ENCODE peak calls at places on chromosomes 16 and 17, in six cellular contexts. E, V, I, A, H and B are unnamed samples.

GRCh38 chr17:63622571-63623390 is 564 bp downstream of the MAP3K3 start:
- DNase-seq in E (peak), V (peak), I (no peak), A (peak), H (peak), B (peak)

GRCh38 chr16:1800703-1801102 is 7.2 kb upstream of the IGFALS start:
- DNase-seq in E (no peak), V (no peak), I (no peak), A (no peak), H (no peak), B (no peak)

GRCh38 chr16:27455700-27456099 is 53.7 kb downstream of the IL21R start:
- DNase-seq in E (no peak), V (peak), I (no peak), A (no peak), H (no peak), B (no peak)

GRCh38 chr17:55056530-55056929 is 88.0 kb downstream of the STXBP4 start:
- DNase-seq in E (peak), V (no peak), I (no peak), A (no peak), H (peak), B (no peak)

GRCh38 chr16:24046442-24046841 is 209.7 kb upstream of the CACNG3 start:
- DNase-seq in E (peak), V (no peak), I (no peak), A (peak), H (no peak), B (peak)

GRCh38 chr16:70577256-70577698 is 53.7 kb downstream of the SF3B3 start:
- DNase-seq in E (no peak), V (no peak), I (no peak), A (peak), H (no peak), B (no peak)

GRCh38 chr16:49482690-49483089 is 109.1 kb downstream of the C16orf78 start:
- DNase-seq in E (no peak), V (no peak), I (no peak), A (no peak), H (no peak), B (no peak)

GRCh38 chr17:30000755-30001257 is 59.4 kb downstream of the EFCAB5 start:
- DNase-seq in E (peak), V (no peak), I (no peak), A (no peak), H (no peak), B (no peak)

GRCh38 chr17:21201302-21201602 is 12.7 kb downstream of the TMEM11 start:
- DNase-seq in E (no peak), V (no peak), I (no peak), A (no peak), H (no peak), B (no peak)

GRCh38 chr17:41710472-41711090 is 1.6 kb upstream of the GAST start:
- DNase-seq in E (no peak), V (no peak), I (no peak), A (no peak), H (no peak), B (no peak)

GRCh38 chr16:35552763-35553162 is 2093.4 kb downstream of the TP53TG3F start:
- DNase-seq in E (no peak), V (peak), I (no peak), A (no peak), H (no peak), B (no peak)

GRCh38 chr17:47205419-47205963 is 3.7 kb upstream of the MYL4 start:
- DNase-seq in E (peak), V (no peak), I (peak), A (peak), H (no peak), B (peak)

GRCh38 chr16:6377956-6378355 is 954.7 kb upstream of the RBFOX1 start:
- DNase-seq in E (no peak), V (no peak), I (no peak), A (no peak), H (no peak), B (no peak)

GRCh38 chr16:89052824-89053724 is 40.6 kb upstream of the ACSF3 start:
- DNase-seq in E (no peak), V (peak), I (no peak), A (no peak), H (peak), B (no peak)

GRCh38 chr17:12600349-12600748 is 65.3 kb upstream of the MYOCD start:
- DNase-seq in E (no peak), V (no peak), I (no peak), A (no peak), H (no peak), B (no peak)

GRCh38 chr16:5350118-5350517 is 252.5 kb upstream of the EEF2KMT start:
- DNase-seq in E (peak), V (no peak), I (no peak), A (no peak), H (no peak), B (no peak)

GRCh38 chr16:15988268-15989013 is 39.0 kb downstream of the ABCC1 start:
- DNase-seq in E (no peak), V (peak), I (no peak), A (no peak), H (no peak), B (no peak)

GRCh38 chr16:58365623-58366022 is 26.6 kb upstream of the GINS3 start:
- DNase-seq in E (no peak), V (no peak), I (no peak), A (no peak), H (no peak), B (no peak)

GRCh38 chr16:424033-424622 is 1.3 kb upstream of the RAB11FIP3 start:
- DNase-seq in E (no peak), V (no peak), I (no peak), A (no peak), H (peak), B (no peak)

GRCh38 chr16:1908081-1908633 is 10.1 kb downstream of the HS3ST6 start:
- DNase-seq in E (no peak), V (no peak), I (no peak), A (no peak), H (no peak), B (no peak)

GRCh38 chr16:53893731-53894435 is 189.9 kb downstream of the FTO start:
- DNase-seq in E (no peak), V (no peak), I (no peak), A (no peak), H (no peak), B (no peak)

GRCh38 chr17:48024149-48025039 is 13.2 kb downstream of the COPZ2 start:
- DNase-seq in E (peak), V (peak), I (no peak), A (peak), H (no peak), B (peak)

GRCh38 chr16:28597692-28598261 is 927 bp upstream of the SULT1A2 start:
- DNase-seq in E (peak), V (peak), I (no peak), A (no peak), H (peak), B (peak)

GRCh38 chr17:70869402-70870085 is 700.2 kb downstream of the KCNJ2 start:
- DNase-seq in E (peak), V (no peak), I (no peak), A (no peak), H (no peak), B (no peak)

GRCh38 chr16:30882429-30883310 is 11.2 kb downstream of the BCL7C start:
- DNase-seq in E (no peak), V (no peak), I (no peak), A (no peak), H (no peak), B (no peak)

GRCh38 chr16:66510298-66510697 is 39.6 kb downstream of the TK2 start:
- DNase-seq in E (no peak), V (no peak), I (no peak), A (no peak), H (no peak), B (no peak)

GRCh38 chr16:10820546-10820945 is 2.0 kb upstream of the TVP23A start:
- DNase-seq in E (no peak), V (no peak), I (no peak), A (no peak), H (no peak), B (no peak)

GRCh38 chr16:87314990-87315420 is 2.2 kb downstream of the C16orf95 start:
- DNase-seq in E (no peak), V (no peak), I (no peak), A (no peak), H (no peak), B (no peak)

GRCh38 chr16:15942901-15943690 is 6.3 kb upstream of the ABCC1 start:
- DNase-seq in E (no peak), V (no peak), I (no peak), A (no peak), H (no peak), B (no peak)

GRCh38 chr17:65856865-65857264 is 295.4 kb upstream of the AXIN2 start:
- DNase-seq in E (no peak), V (no peak), I (no peak), A (no peak), H (no peak), B (no peak)

GRCh38 chr17:62094175-62094574 is 29.1 kb upstream of the MED13 start:
- DNase-seq in E (no peak), V (no peak), I (no peak), A (no peak), H (no peak), B (no peak)
- TF ChIP-seq CREB1 in E (no peak), V (no peak), I (no peak), A (no peak), H (no peak), B (no peak)

GRCh38 chr17:75808905-75809621 is 24.5 kb downstream of the UNK start:
- DNase-seq in E (no peak), V (peak), I (peak), A (no peak), H (no peak), B (no peak)
- TF ChIP-seq CREB1 in E (no peak), V (no peak), I (no peak), A (no peak), H (no peak), B (no peak)

DNA sequence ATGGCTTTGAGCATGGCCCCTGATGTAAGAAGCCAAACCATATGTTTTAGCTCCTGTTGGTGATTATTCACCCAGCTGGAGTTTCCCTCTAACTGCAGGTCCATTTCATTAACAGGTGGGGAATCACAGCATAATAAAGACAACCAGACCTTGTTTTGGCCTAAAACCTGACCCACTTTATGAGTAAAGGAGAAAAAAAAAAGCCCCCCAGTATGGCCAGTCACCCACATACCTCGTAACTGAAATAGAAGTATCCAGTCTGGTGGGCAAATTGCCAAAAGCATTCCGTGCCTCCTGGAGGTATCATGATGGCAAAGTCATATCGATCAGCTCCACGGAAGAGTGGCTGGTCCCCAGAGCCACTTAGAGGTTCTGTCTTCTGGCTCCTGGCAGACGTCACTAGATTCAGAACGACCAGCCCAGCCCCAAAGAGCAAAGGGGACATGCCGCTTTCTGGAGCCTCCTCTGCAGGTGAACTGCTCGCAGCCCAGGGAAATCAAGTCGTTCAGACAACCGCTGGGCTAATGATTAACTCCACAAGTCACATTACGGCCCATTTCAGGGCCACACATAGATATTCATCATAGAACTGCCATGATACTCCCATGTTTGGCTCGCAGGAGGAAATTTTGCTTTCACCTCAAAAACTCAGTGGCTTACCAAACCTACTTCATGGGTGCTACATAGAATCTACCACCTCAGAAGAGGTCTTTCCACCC is at the start of gene TMED6:
- DNase-seq in E (no peak), V (no peak), I (no peak), A (no peak), H (peak), B (no peak)
- TF ChIP-seq CREB1 in E (no peak), V (no peak), I (no peak), A (no peak), H (no peak), B (no peak)

DNA sequence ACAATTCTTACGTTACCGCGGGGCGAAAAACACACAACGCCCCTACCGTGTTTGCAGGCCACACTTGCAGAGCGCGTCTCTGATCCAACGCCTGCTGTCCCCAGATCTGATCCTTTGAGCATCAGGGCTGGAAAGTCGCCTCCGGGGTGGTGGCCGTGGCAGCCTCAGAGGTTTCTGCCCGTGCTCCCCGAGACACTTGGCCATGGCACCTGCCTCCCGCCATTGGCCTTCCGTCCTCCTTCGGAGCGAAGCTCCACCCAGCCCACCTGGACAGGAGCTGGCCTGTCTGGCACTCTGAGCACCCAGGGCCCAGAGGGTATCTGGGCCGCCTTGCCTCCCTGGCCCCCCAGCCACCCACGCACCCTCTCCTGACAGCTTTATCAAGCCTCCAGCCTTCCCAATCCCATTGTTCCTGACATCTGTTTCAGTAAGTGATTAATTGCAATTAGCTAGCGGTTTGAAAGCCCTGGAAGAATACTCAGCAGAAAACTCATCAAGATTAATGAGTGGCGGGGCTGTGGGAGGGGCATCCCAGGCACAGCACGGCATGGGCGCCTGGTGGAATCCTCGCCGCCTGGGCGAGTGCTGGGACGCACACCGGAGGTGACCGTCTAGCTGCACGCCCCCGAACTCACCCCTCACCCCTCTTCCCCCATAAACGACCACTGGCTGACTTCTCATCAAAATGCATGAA is 181.5 kb upstream of the GSE1 start:
- DNase-seq in E (no peak), V (no peak), I (no peak), A (peak), H (no peak), B (peak)
- TF ChIP-seq CREB1 in E (no peak), V (no peak), I (no peak), A (no peak), H (no peak), B (no peak)

GRCh38 chr17:78268191-78268874 is 36.9 kb downstream of the TMEM235 start:
- DNase-seq in E (no peak), V (no peak), I (no peak), A (peak), H (no peak), B (no peak)

GRCh38 chr17:78272181-78272913 is 40.9 kb downstream of the TMEM235 start:
- DNase-seq in E (peak), V (peak), I (no peak), A (no peak), H (no peak), B (peak)

GRCh38 chr17:78271419-78272160 is 40.2 kb downstream of the TMEM235 start:
- DNase-seq in E (no peak), V (peak), I (no peak), A (no peak), H (no peak), B (no peak)

GRCh38 chr17:78268960-78269892 is 37.8 kb downstream of the TMEM235 start:
- DNase-seq in E (peak), V (no peak), I (no peak), A (peak), H (no peak), B (no peak)

GRCh38 chr17:78269893-78270490 is 38.6 kb downstream of the TMEM235 start:
- DNase-seq in E (no peak), V (no peak), I (no peak), A (peak), H (no peak), B (no peak)
- TF ChIP-seq CREB1 in E (no peak), V (no peak), I (no peak), A (no peak), H (no peak), B (no peak)

GRCh38 chr17:2692781-2693135 is 18.8 kb downstream of the CLUH start:
- DNase-seq in E (no peak), V (no peak), I (no peak), A (no peak), H (no peak), B (no peak)
- TF ChIP-seq CREB1 in E (no peak), V (no peak), I (no peak), A (no peak), H (no peak), B (no peak)

GRCh38 chr17:39598047-39598481 is 9.7 kb downstream of the NEUROD2 start:
- DNase-seq in E (no peak), V (peak), I (no peak), A (peak), H (no peak), B (no peak)

GRCh38 chr17:39599665-39600468 is 7.9 kb downstream of the NEUROD2 start:
- DNase-seq in E (peak), V (no peak), I (no peak), A (peak), H (no peak), B (no peak)

GRCh38 chr17:39600469-39601009 is 7.2 kb downstream of the NEUROD2 start:
- DNase-seq in E (no peak), V (no peak), I (no peak), A (peak), H (no peak), B (no peak)

GRCh38 chr17:39598635-39599005 is 9.1 kb downstream of the NEUROD2 start:
- DNase-seq in E (no peak), V (no peak), I (no peak), A (peak), H (no peak), B (no peak)

GRCh38 chr17:39599006-39599664 is 8.6 kb downstream of the NEUROD2 start:
- DNase-seq in E (peak), V (no peak), I (no peak), A (peak), H (no peak), B (peak)
- TF ChIP-seq CREB1 in E (no peak), V (no peak), I (no peak), A (no peak), H (no peak), B (no peak)

GRCh38 chr17:43438626-43439529 is 40.1 kb downstream of the ARL4D start:
- DNase-seq in E (peak), V (no peak), I (no peak), A (no peak), H (no peak), B (peak)
- TF ChIP-seq CREB1 in E (no peak), V (no peak), I (no peak), A (no peak), H (no peak), B (no peak)

GRCh38 chr17:5769936-5770335 is 185.6 kb upstream of the NLRP1 start:
- DNase-seq in E (no peak), V (no peak), I (no peak), A (no peak), H (no peak), B (peak)
- TF ChIP-seq CREB1 in E (no peak), V (no peak), I (no peak), A (no peak), H (no peak), B (no peak)

GRCh38 chr17:82956726-82957468 is 117.1 kb upstream of the ZNF750 start:
- DNase-seq in E (no peak), V (no peak), I (no peak), A (no peak), H (no peak), B (peak)
- TF ChIP-seq CREB1 in E (no peak), V (no peak), I (no peak), A (no peak), H (no peak), B (no peak)